ENCODE peak calls at places on chromosome 14, in seven cellular contexts. T is posterior cingulate gyrus; S is activated T-cell treated with anti-CD3 and anti-CD28 coated beads for 48 hours; Y is ovary; V is immature natural killer cell; A is stimulated activated CD4-positive, alpha-beta T cell treated with anti-CD3 and anti-CD28 coated beads, Interleukin-15, amount 100 ng/mL, for 24 hours; J is effector CD4-positive, alpha-beta T cell. N is an unnamed sample.

GRCh38 chr14:77339407-77339806 is 18.6 kb downstream of the GSTZ1 start:
- DNase-seq in V (no peak), S (no peak), Y (no peak), A (no peak), T (no peak), J (no peak), N (no peak)

GRCh38 chr14:23359722-23360447 is 5.1 kb downstream of the EFS start:
- DNase-seq in J (no peak), V (no peak), T (no peak), A (no peak), Y (no peak), S (no peak), N (no peak)

GRCh38 chr14:103542545-103543088 is 13.6 kb downstream of the TRMT61A start:
- DNase-seq in V (no peak), T (peak; percentile 99), A (no peak), S (no peak), J (no peak), Y (peak; percentile 46), N (peak; percentile 81)

GRCh38 chr14:87005336-87005735 is 987.6 kb downstream of the GALC start:
- DNase-seq in S (no peak), J (no peak), Y (no peak), A (no peak), V (no peak), T (no peak), N (no peak)

GRCh38 chr14:20143911-20144310 is 5.3 kb downstream of the OR4N5 start:
- DNase-seq in A (no peak), Y (no peak), T (no peak), J (no peak), V (no peak), S (no peak), N (no peak)

GRCh38 chr14:103343905-103344797 is 10.1 kb downstream of the EIF5 start:
- DNase-seq in S (no peak), J (no peak), Y (no peak), V (no peak), A (no peak), T (no peak), N (no peak)

GRCh38 chr14:23302290-23303225 is at the start of gene PPP1R3E:
- DNase-seq in T (peak; percentile 95), V (peak; percentile 66), J (peak; percentile 83), A (peak; percentile 96), S (peak; percentile 87), Y (peak; percentile 79), N (peak; percentile 82)

GRCh38 chr14:68479247-68479646 is 313.6 kb downstream of the ZFP36L1 start:
- DNase-seq in Y (no peak), J (no peak), T (no peak), V (no peak), A (no peak), S (no peak), N (no peak)

GRCh38 chr14:90676859-90677258 is 139.4 kb downstream of the TTC7B start:
- DNase-seq in V (no peak), Y (no peak), S (no peak), A (no peak), T (no peak), J (no peak), N (no peak)

GRCh38 chr14:105281354-105282097 is 19.3 kb downstream of the BRF1 start:
- DNase-seq in T (peak; percentile 86), Y (no peak), V (no peak), J (no peak), A (peak; percentile 32), S (no peak), N (no peak)

GRCh38 chr14:56002876-56003625 is 115.2 kb upstream of the PELI2 start:
- DNase-seq in V (peak; percentile 19), Y (no peak), A (peak; percentile 66), T (no peak), J (peak; percentile 11), S (peak; percentile 45), N (no peak)

GRCh38 chr14:100864960-100865681 is 38.4 kb downstream of the RTL1 start:
- DNase-seq in Y (peak; percentile 12), A (no peak), V (no peak), S (no peak), J (no peak), T (peak; percentile 78), N (no peak)

GRCh38 chr14:72723741-72724530 is 170.0 kb downstream of the DPF3 start:
- DNase-seq in Y (no peak), A (no peak), V (no peak), J (no peak), T (no peak), S (no peak), N (no peak)

GRCh38 chr14:87175175-87175574 is 817.8 kb downstream of the GALC start:
- DNase-seq in S (no peak), A (no peak), Y (no peak), T (no peak), V (no peak), J (no peak), N (no peak)

GRCh38 chr14:70665448-70666363 is 24.0 kb downstream of the TTC9 start:
- DNase-seq in T (no peak), J (no peak), S (no peak), Y (no peak), A (no peak), V (no peak), N (no peak)

GRCh38 chr14:65352964-65353530 is 59.5 kb upstream of the FUT8 start:
- DNase-seq in J (no peak), T (no peak), A (no peak), S (no peak), V (no peak), Y (no peak), N (no peak)

GRCh38 chr14:103528512-103529382 is at the start of gene TRMT61A:
- DNase-seq in A (peak; percentile 79), J (peak; percentile 72), S (peak; percentile 74), T (peak; percentile 97), Y (peak; percentile 92), V (peak; percentile 70), N (peak; percentile 93)

GRCh38 chr14:104442107-104442551 is 137.4 kb upstream of the C14orf180 start:
- DNase-seq in Y (no peak), A (no peak), S (no peak), V (no peak), T (peak; percentile 76), J (no peak), N (no peak)

GRCh38 chr14:90487462-90487861 is 90.6 kb downstream of the CALM1 start:
- DNase-seq in T (no peak), S (no peak), V (no peak), J (no peak), Y (no peak), A (no peak), N (no peak)

GRCh38 chr14:103393687-103394626 is 8.7 kb downstream of the MARK3 start:
- DNase-seq in V (no peak), A (no peak), J (no peak), S (no peak), Y (no peak), T (no peak), N (no peak)

GRCh38 chr14:68684466-68685418 is 108.1 kb downstream of the ZFP36L1 start:
- DNase-seq in A (no peak), T (no peak), J (no peak), V (no peak), Y (no peak), S (no peak), N (no peak)

GRCh38 chr14:104547998-104548700 is 31.4 kb upstream of the C14orf180 start:
- DNase-seq in T (no peak), J (no peak), Y (no peak), A (no peak), V (no peak), S (no peak), N (no peak)

GRCh38 chr14:104546591-104547309 is 32.8 kb upstream of the C14orf180 start:
- DNase-seq in J (no peak), V (no peak), S (no peak), T (peak; percentile 69), A (no peak), Y (no peak), N (no peak)